ENCODE peak calls at places on chromosome 22, in six cellular contexts. U is germinal center, J is GM12891, C is stomach, A is posterior cingulate gyrus, Q is H7. R is an unnamed sample.

GRCh38 chr22:36383110-36383581 is 4.6 kb downstream of the MYH9 start:
- DNase-seq in A (no peak), C (peak), U (peak), J (peak), Q (no peak), R (peak)

GRCh38 chr22:48846200-48846599 is 981.5 kb downstream of the BRD1 start:
- DNase-seq in Q (no peak), C (no peak), J (no peak), U (no peak), A (no peak), R (no peak)

GRCh38 chr22:42310301-42310981 is 40.0 kb upstream of the TCF20 start:
- DNase-seq in Q (peak), U (no peak), A (no peak), J (no peak), C (no peak), R (no peak)

GRCh38 chr22:46308283-46308988 is 11.8 kb downstream of the GTSE1 start:
- DNase-seq in U (no peak), Q (peak), C (no peak), A (no peak), J (no peak), R (no peak)

GRCh38 chr22:39300198-39300830 is 19.1 kb downstream of the RPL3 start:
- DNase-seq in A (peak), J (no peak), Q (peak), C (no peak), U (no peak), R (no peak)

GRCh38 chr22:46537946-46538815 is 761 bp upstream of the CELSR1 start:
- DNase-seq in C (no peak), Q (peak), J (no peak), A (no peak), U (no peak), R (no peak)

GRCh38 chr22:19358703-19359553 is 67.4 kb upstream of the CLTCL1 start:
- DNase-seq in C (no peak), J (no peak), Q (no peak), A (no peak), U (no peak), R (no peak)

GRCh38 chr22:42974223-42974622 is 40.7 kb downstream of the PACSIN2 start:
- DNase-seq in Q (no peak), A (no peak), U (no peak), J (no peak), C (no peak), R (no peak)

GRCh38 chr22:44425356-44425755 is 72.7 kb downstream of the RTL6 start:
- DNase-seq in U (no peak), Q (peak), J (no peak), C (no peak), A (no peak), R (no peak)

GRCh38 chr22:19275513-19275912 is 16.0 kb downstream of the CLTCL1 start:
- DNase-seq in C (no peak), J (no peak), Q (no peak), U (no peak), A (no peak), R (no peak)

GRCh38 chr22:28375761-28376534 is 303.7 kb downstream of the TTC28 start:
- DNase-seq in Q (no peak), C (no peak), A (no peak), J (no peak), U (no peak), R (no peak)

GRCh38 chr22:24128631-24129601 is 52.4 kb upstream of the SUSD2 start:
- DNase-seq in U (no peak), J (no peak), A (no peak), C (no peak), Q (peak), R (no peak)

GRCh38 chr22:48080304-48081165 is 1318.1 kb downstream of the TBC1D22A start:
- DNase-seq in C (no peak), J (no peak), Q (no peak), U (no peak), A (no peak), R (no peak)

GRCh38 chr22:41482319-41482935 is 13.5 kb downstream of the ACO2 start:
- DNase-seq in U (no peak), J (no peak), A (no peak), Q (no peak), C (no peak), R (peak)

GRCh38 chr22:30930228-30930627 is 38.3 kb downstream of the MORC2 start:
- DNase-seq in C (no peak), J (no peak), U (no peak), A (no peak), Q (no peak), R (no peak)